ENCODE peak calls at places on chromosomes 6 and 20, in four cellular contexts. J, X, F and R are unnamed samples.

GRCh38 chr6:2688416-2689064 is 62.2 kb downstream of the MYLK4 start:
- DNase-seq in J (peak; percentile 90), X (peak; percentile 89), F (no peak), R (peak; percentile 41)

GRCh38 chr20:33373735-33374605 is 27.3 kb downstream of the CDK5RAP1 start:
- DNase-seq in J (peak; percentile 94), X (peak; percentile 46), F (peak; percentile 71), R (peak; percentile 49)

GRCh38 chr6:134111062-134111677 is 58.7 kb upstream of the SLC2A12 start:
- DNase-seq in J (peak; percentile 68), X (peak; percentile 52), F (peak; percentile 72), R (no peak)

GRCh38 chr20:31708839-31709534 is 13.7 kb downstream of the BCL2L1 start:
- DNase-seq in J (no peak), X (no peak), F (peak; percentile 11), R (no peak)

GRCh38 chr6:149456311-149457021 is 28.3 kb downstream of the ZC3H12D start:
- DNase-seq in J (no peak), X (no peak), F (no peak), R (no peak)

GRCh38 chr6:184161-184695 is 108.1 kb upstream of the DUSP22 start:
- DNase-seq in J (no peak), X (no peak), F (no peak), R (no peak)

GRCh38 chr6:5338177-5338960 is 77.1 kb downstream of the FARS2 start:
- DNase-seq in J (no peak), X (no peak), F (no peak), R (no peak)

GRCh38 chr6:170085475-170086401 is 205.1 kb downstream of the DLL1 start:
- DNase-seq in J (no peak), X (no peak), F (no peak), R (no peak)

GRCh38 chr6:31582230-31582601 is at the start of gene LTB:
- DNase-seq in J (no peak), X (no peak), F (no peak), R (no peak)

GRCh38 chr20:63846128-63846771 is 15.0 kb upstream of the ABHD16B start:
- DNase-seq in J (no peak), X (no peak), F (peak; percentile 67), R (no peak)

GRCh38 chr6:138088307-138088744 is 18.9 kb downstream of the PERP start:
- DNase-seq in J (peak; percentile 97), X (peak; percentile 95), F (peak; percentile 69), R (peak; percentile 86)

GRCh38 chr20:63103402-63104311 is 96.9 kb upstream of the BHLHE23 start:
- DNase-seq in J (peak; percentile 3), X (no peak), F (no peak), R (no peak)

GRCh38 chr6:168851460-168852103 is 402.1 kb downstream of the THBS2 start:
- DNase-seq in J (no peak), X (no peak), F (no peak), R (no peak)

GRCh38 chr20:24619212-24619611 is 149.8 kb downstream of the SYNDIG1 start:
- DNase-seq in J (no peak), X (no peak), F (no peak), R (no peak)

GRCh38 chr6:86937219-86938079 is at the start of gene HTR1E:
- DNase-seq in J (peak; percentile 2), X (peak; percentile 23), F (peak; percentile 86), R (no peak)

GRCh38 chr20:53903652-53903987 is 166.8 kb downstream of the BCAS1 start:
- DNase-seq in J (no peak), X (peak; percentile 94), F (no peak), R (no peak)

GRCh38 chr6:74431873-74432272 is 735.9 kb downstream of the CD109 start:
- DNase-seq in J (peak; percentile 69), X (no peak), F (no peak), R (no peak)

GRCh38 chr20:37759761-37760209 is 66.0 kb downstream of the CTNNBL1 start:
- DNase-seq in J (no peak), X (no peak), F (no peak), R (no peak)

GRCh38 chr6:110566346-110567125 is 90.1 kb upstream of the SLC22A16 start:
- DNase-seq in J (peak; percentile 19), X (no peak), F (peak; percentile 43), R (no peak)

GRCh38 chr20:17505664-17506517 is 25.3 kb downstream of the BFSP1 start:
- DNase-seq in J (peak; percentile 71), X (peak; percentile 95), F (no peak), R (no peak)

DNA sequence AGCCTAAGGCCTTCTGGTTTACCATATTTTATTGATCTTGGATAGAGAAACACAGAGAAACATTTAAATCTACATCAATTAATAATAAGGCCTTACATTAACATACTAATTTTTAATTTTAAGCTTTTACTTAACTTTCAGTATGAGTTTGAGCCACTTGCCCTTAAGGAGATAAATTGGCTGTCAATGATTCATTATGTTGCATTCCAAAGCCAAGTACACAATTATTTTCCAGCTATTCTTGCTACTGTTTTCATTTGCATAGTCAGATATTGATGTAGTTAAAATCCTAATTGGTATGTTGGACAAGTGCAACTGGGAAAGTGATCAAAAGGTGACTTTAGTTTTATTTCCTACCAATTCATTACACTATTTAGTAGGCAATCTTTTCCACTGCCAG is 58.2 kb downstream of the MOCS1 start:
- DNase-seq in J (peak; percentile 26), X (no peak), F (no peak), R (no peak)
- H3K36me3 ChIP-seq in J (peaks cover 25% of the 10 kb centered on the region), X (no peaks in the 10 kb centered on the region), F (no peaks in the 10 kb centered on the region), R (peaks cover 35% of the 10 kb centered on the region)

DNA sequence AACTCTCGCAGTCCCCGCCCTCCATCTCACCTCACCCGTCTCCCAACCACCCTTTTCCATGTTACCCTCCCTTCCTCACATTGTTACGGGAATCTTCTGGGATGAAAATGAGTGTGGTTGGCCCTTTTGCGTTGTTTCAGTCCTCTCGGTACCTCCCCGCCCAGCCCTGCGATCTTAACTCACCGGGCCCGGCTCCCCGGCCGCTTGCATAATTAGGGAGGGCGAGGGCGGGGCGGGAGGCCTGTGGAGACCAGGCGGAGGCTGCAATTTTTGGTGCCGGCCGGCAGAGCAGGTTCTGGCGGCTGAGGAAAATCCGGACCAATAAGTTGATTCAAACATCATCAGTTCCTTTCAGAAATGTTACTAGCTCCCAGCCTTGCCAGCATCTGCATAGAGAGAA is 25.2 kb downstream of the TFAP2B start:
- DNase-seq in J (no peak), X (no peak), F (no peak), R (no peak)
- H3K4me3 ChIP-seq in J (no peak overlapping the region), X (peak overlapping the region; percentile 23), F (no peak overlapping the region), R (no peak overlapping the region)

DNA sequence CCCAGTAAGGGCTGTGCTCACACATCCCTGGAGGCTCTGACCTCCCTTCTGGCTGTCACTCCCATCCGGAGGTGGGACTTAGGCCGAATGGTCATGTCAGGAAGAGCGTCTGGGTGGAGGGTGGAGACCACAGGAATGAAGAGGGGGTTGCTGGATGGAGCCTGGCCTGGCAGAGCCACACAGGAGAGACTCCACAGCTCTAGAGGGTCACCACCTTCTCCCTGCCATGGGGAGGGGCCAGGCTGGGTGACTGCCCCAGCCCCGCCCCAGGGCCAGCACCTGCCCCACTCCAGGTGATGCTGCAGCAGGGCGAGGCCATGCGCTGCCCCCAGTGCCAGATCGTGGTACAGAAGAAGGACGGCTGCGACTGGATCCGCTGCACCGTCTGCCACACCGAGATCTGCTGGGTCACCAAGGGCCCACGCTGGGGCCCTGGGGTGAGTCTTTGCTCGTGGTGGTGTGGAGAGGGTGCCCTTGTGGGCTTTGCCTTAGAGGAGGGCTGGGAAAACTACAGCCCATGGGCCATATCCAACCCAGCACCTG is 20.6 kb downstream of the RBCK1 start:
- DNase-seq in J (no peak), X (no peak), F (no peak), R (no peak)
- H3K36me3 ChIP-seq in J (peaks cover 60% of the 10 kb centered on the region), X (peaks cover 13% of the 10 kb centered on the region), F (no peaks in the 10 kb centered on the region), R (peaks cover 37% of the 10 kb centered on the region)

GRCh38 chr6:96611342-96611964 is 48.5 kb downstream of the FHL5 start:
- DNase-seq in J (no peak), X (no peak), F (no peak), R (no peak)
- H3K4me3 ChIP-seq in J (no peak overlapping the region), X (no peak overlapping the region), F (no peak overlapping the region), R (no peak overlapping the region)

GRCh38 chr6:44415424-44415823 is 27.9 kb downstream of the CDC5L start:
- DNase-seq in J (no peak), X (no peak), F (peak; percentile 13), R (no peak)

GRCh38 chr6:44410363-44410762 is 22.9 kb downstream of the CDC5L start:
- DNase-seq in J (no peak), X (no peak), F (no peak), R (no peak)

GRCh38 chr6:44409207-44409796 is 21.8 kb downstream of the CDC5L start:
- DNase-seq in J (no peak), X (no peak), F (no peak), R (no peak)

GRCh38 chr6:44407951-44408670 is 20.6 kb downstream of the CDC5L start:
- DNase-seq in J (no peak), X (no peak), F (no peak), R (no peak)

DNA sequence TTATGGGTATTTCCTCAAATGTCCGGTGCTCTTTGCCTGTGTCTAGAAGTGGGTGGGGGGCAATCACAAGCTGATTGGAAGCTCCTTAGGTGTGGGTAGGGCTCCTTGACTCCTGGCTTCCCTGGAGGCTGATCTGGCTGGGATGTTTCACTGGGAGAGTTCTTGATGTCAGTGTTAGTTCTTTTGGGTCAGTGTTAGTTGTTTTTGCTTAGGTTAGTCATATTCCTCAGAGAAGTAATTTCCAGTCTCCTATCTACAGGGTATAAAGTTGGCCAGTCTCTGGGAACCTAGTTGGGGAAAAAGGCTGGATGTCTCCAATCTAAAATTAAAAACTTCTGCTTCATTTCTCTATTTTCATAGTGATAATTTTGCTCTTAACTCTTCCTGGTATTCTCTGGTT is 23.6 kb downstream of the CDC5L start:
- DNase-seq in J (peak; percentile 18), X (no peak), F (no peak), R (no peak)
- H3K36me3 ChIP-seq in J (peaks cover 29% of the 10 kb centered on the region), X (peaks cover 19% of the 10 kb centered on the region), F (no peaks in the 10 kb centered on the region), R (peaks cover 5% of the 10 kb centered on the region)

GRCh38 chr6:158290040-158290439 is 22.2 kb upstream of the TULP4 start:
- DNase-seq in J (no peak), X (no peak), F (no peak), R (no peak)
- H3K4me3 ChIP-seq in J (no peak overlapping the region), X (no peak overlapping the region), F (no peak overlapping the region), R (no peak overlapping the region)

DNA sequence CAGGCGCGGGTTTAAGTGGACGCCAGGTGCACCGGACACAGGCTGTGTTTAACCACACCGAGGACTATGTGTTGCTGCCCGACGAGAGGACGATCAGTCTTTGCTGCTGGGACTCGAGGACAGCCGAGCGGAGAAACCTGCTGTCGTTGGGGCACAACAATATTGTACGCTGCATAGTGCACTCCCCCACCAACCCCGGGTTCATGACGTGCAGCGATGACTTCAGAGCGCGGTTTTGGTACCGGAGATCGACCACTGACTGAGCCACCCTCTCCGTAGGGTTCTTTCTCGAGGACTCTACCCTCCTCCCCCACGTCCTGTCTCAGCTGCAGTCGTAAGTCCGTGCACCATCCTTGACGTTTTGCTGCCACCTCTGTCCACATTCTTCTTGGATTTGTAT is 8.6 kb upstream of the CASS4 start:
- DNase-seq in J (no peak), X (no peak), F (no peak), R (no peak)
- H3K36me3 ChIP-seq in J (peaks cover 44% of the 10 kb centered on the region), X (peaks cover 41% of the 10 kb centered on the region), F (peaks cover 8% of the 10 kb centered on the region), R (peaks cover 13% of the 10 kb centered on the region)

GRCh38 chr6:41635365-41635764 is 2.9 kb upstream of the MDFI start:
- DNase-seq in J (no peak), X (no peak), F (no peak), R (no peak)

GRCh38 chr6:41638002-41638800 is at the start of gene MDFI:
- DNase-seq in J (no peak), X (peak; percentile 23), F (peak; percentile 79), R (no peak)

GRCh38 chr6:41634657-41635056 is 3.6 kb upstream of the MDFI start:
- DNase-seq in J (no peak), X (no peak), F (peak; percentile 58), R (no peak)

GRCh38 chr6:41637179-41638001 is 878 bp upstream of the MDFI start:
- DNase-seq in J (no peak), X (peak; percentile 46), F (peak; percentile 41), R (no peak)

GRCh38 chr6:41636803-41637178 is 1.5 kb upstream of the MDFI start:
- DNase-seq in J (no peak), X (peak; percentile 91), F (peak; percentile 89), R (no peak)
- H3K4me3 ChIP-seq in J (no peak overlapping the region), X (peak overlapping the region; percentile 76), F (peak overlapping the region; percentile 89), R (no peak overlapping the region)